ENCODE peak calls at places on chromosomes 11 and 22, in six cellular contexts. P is fibroblast of pulmonary artery, T is AG09309, C is astrocyte of the spinal cord, Q is AG04449, F is heart right ventricle. H is an unnamed sample.
A peak's percentile ranks its signal among the peaks of the same experiment; 100 is the strongest.

GRCh38 chr22:37804886-37805857 is 2.6 kb upstream of the GCAT start:
- DNase-seq in P (peak; percentile 86), T (no peak), C (peak; percentile 85), Q (no peak), F (peak; percentile 93), H (peak; percentile 85)

GRCh38 chr11:95155385-95155784 is 65.7 kb downstream of the ENDOD1 start:
- DNase-seq in P (no peak), T (no peak), C (no peak), Q (no peak), F (no peak), H (no peak)

GRCh38 chr11:8298801-8299786 is 35.4 kb upstream of the LMO1 start:
- DNase-seq in P (no peak), T (no peak), C (no peak), Q (no peak), F (no peak), H (no peak)

GRCh38 chr11:5380740-5381342 is 2.8 kb upstream of the OR51M1 start:
- DNase-seq in P (peak; percentile 82), T (no peak), C (peak; percentile 71), Q (no peak), F (no peak), H (peak; percentile 87)

GRCh38 chr11:75261474-75261847 is 20.9 kb downstream of the TPBGL start:
- DNase-seq in P (no peak), T (no peak), C (no peak), Q (no peak), F (no peak), H (no peak)

GRCh38 chr11:124841765-124842700 is 23.2 kb upstream of the ROBO3 start:
- DNase-seq in P (no peak), T (no peak), C (no peak), Q (no peak), F (no peak), H (no peak)

GRCh38 chr11:351411-351810 is 17.9 kb upstream of the B4GALNT4 start:
- DNase-seq in P (no peak), T (no peak), C (no peak), Q (no peak), F (no peak), H (no peak)

GRCh38 chr11:106369224-106369623 is 291.8 kb downstream of the AASDHPPT start:
- DNase-seq in P (no peak), T (no peak), C (no peak), Q (no peak), F (no peak), H (peak; percentile 24)

GRCh38 chr11:8331767-8332166 is 68.1 kb upstream of the LMO1 start:
- DNase-seq in P (no peak), T (no peak), C (peak; percentile 38), Q (no peak), F (no peak), H (peak; percentile 38)

GRCh38 chr22:23270212-23270733 is 90.0 kb downstream of the BCR start:
- DNase-seq in P (peak; percentile 6), T (no peak), C (no peak), Q (no peak), F (no peak), H (peak; percentile 24)

GRCh38 chr22:35841907-35842518 is 124.3 kb downstream of the APOL5 start:
- DNase-seq in P (no peak), T (no peak), C (no peak), Q (no peak), F (no peak), H (no peak)

GRCh38 chr11:5719703-5720495 is 16.3 kb upstream of the OR56B1 start:
- DNase-seq in P (no peak), T (no peak), C (peak; percentile 18), Q (no peak), F (no peak), H (peak; percentile 4)

GRCh38 chr11:20353829-20354434 is 9.6 kb upstream of the HTATIP2 start:
- DNase-seq in P (peak; percentile 61), T (no peak), C (peak; percentile 46), Q (no peak), F (no peak), H (peak; percentile 71)

GRCh38 chr11:120335928-120336640 is at the start of gene ARHGEF12:
- DNase-seq in P (peak; percentile 98), T (peak; percentile 93), C (peak; percentile 99), Q (peak; percentile 90), F (peak; percentile 97), H (peak; percentile 99)

GRCh38 chr11:120336641-120337132 is 474 bp downstream of the ARHGEF12 start:
- DNase-seq in P (peak; percentile 39), T (no peak), C (peak; percentile 45), Q (no peak), F (peak; percentile 63), H (peak; percentile 50)

GRCh38 chr11:120337133-120337895 is 1.1 kb downstream of the ARHGEF12 start:
- DNase-seq in P (peak; percentile 42), T (no peak), C (no peak), Q (no peak), F (peak; percentile 44), H (peak; percentile 39)

GRCh38 chr11:120339394-120339890 is 3.2 kb downstream of the ARHGEF12 start:
- DNase-seq in P (peak; percentile 45), T (no peak), C (peak; percentile 52), Q (no peak), F (peak; percentile 23), H (peak; percentile 54)

GRCh38 chr11:120337896-120338840 is 2.0 kb downstream of the ARHGEF12 start:
- DNase-seq in P (peak; percentile 40), T (no peak), C (peak; percentile 32), Q (no peak), F (no peak), H (peak; percentile 60)
- H3K4me3 ChIP-seq in P (peak overlapping the region; percentile 96), T (peak overlapping the region; percentile 93), C (peak overlapping the region; percentile 95), Q (peak overlapping the region; percentile 61), F (peak overlapping the region; percentile 93), H (peak overlapping the region; percentile 81)

GRCh38 chr11:70082829-70083228 is 4.7 kb downstream of the ANO1 start:
- DNase-seq in P (no peak), T (no peak), C (no peak), Q (no peak), F (no peak), H (no peak)
- TF ChIP-seq CTCF in P (peak; percentile 26), T (peak; percentile 41), C (peak; percentile 32), Q (no peak), F (no peak), H (peak; percentile 50)

DNA sequence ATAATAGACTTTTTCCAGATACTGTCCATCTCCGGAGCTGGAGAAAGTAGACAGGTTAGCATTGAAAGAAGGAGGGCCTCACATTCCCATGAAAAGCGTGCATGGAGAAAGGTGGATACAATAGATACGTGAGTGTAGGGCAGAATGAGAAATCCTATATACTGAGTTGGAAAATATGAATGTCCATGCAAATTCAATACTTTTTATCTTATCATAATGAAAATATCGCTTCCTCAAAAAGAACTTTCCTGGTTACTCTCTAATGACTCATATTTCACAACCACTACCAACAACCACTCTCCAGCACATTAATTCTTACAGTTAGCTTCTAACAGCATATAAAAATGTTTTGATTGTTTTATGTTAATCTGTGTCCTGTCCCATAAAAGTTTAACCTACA is 22.0 kb upstream of the MS4A6A start:
- DNase-seq in P (peak; percentile 1), T (no peak), C (no peak), Q (no peak), F (no peak), H (no peak)
- H3K4me3 ChIP-seq in P (no peak overlapping the region), T (no peak overlapping the region), C (no peak overlapping the region), Q (no peak overlapping the region), F (no peak overlapping the region), H (no peak overlapping the region)

GRCh38 chr11:13145461-13145860 is 132.1 kb upstream of the BMAL1 start:
- DNase-seq in P (no peak), T (no peak), C (no peak), Q (no peak), F (no peak), H (no peak)
- TF ChIP-seq CTCF in P (no peak), T (no peak), C (no peak), Q (no peak), F (no peak), H (peak; percentile 8)

GRCh38 chr11:108525161-108525560 is 27.0 kb upstream of the POGLUT3 start:
- DNase-seq in P (no peak), T (no peak), C (no peak), Q (no peak), F (no peak), H (no peak)

GRCh38 chr11:108524422-108524821 is 26.2 kb upstream of the POGLUT3 start:
- DNase-seq in P (peak; percentile 3), T (no peak), C (no peak), Q (no peak), F (no peak), H (no peak)

GRCh38 chr11:108522318-108522717 is 24.1 kb upstream of the POGLUT3 start:
- DNase-seq in P (no peak), T (no peak), C (no peak), Q (no peak), F (no peak), H (no peak)

GRCh38 chr11:108530426-108530825 is 32.2 kb upstream of the POGLUT3 start:
- DNase-seq in P (no peak), T (no peak), C (no peak), Q (no peak), F (no peak), H (no peak)

DNA sequence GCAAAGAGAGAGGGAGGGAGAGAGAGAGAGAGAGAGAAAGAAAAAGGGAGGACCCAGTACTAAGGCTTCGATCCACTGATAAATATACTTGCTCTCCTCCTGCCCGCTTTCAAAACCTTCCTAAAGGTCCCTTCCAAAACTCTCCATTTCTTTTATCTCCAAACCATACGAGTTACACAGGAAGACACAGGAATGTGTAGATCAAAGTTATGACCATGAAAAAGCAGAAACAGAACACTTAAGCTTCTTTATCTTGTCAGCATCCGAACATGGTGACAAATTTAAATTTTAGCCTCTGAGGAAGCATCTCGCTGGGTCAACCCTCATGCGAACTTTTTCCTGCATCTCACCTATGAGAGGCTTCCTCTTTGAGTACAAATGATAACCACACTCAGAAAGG is 29.2 kb upstream of the POGLUT3 start:
- DNase-seq in P (no peak), T (no peak), C (no peak), Q (no peak), F (no peak), H (no peak)
- H3K4me3 ChIP-seq in P (no peak overlapping the region), T (no peak overlapping the region), C (no peak overlapping the region), Q (no peak overlapping the region), F (no peak overlapping the region), H (no peak overlapping the region)

DNA sequence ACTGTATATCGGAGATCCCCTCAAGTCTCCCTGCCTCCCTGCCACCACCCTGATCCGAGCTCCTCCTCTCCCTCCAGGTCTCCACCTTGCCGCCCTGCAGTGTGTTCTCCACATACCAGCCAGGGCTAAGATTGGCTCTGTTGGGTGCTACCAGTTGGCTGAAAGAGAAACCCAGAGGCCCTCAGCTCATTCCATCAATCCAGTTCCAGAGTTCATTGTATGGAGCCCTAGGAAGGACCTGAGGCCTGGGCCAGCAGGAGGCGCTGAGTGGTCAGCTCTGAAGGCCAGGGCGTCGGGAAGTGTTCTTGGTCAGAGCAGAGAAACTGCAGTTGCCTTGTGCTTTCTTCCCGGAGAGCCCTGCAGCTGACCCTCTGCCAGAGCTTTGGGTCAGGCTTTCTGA is 2.2 kb upstream of the TOP3B start:
- DNase-seq in P (peak; percentile 35), T (no peak), C (no peak), Q (no peak), F (no peak), H (peak; percentile 71)
- TF ChIP-seq CTCF in P (peak; percentile 48), T (peak; percentile 33), C (peak; percentile 44), Q (peak; percentile 31), F (peak; percentile 43), H (peak; percentile 79)

H was measured in choroid plexus epithelial cell.